ENCODE peak calls at places on chromosomes 3 and 15, in seven cellular contexts. One of them, this sample, is unnamed.

GRCh38 chr3:31567036-31567435 is 34.3 kb downstream of the STT3B start:
- DNase-seq in astrocyte of the spinal cord: no peak
- DNase-seq in left lung: no peak
- DNase-seq in GM23338: peak; percentile 74
- DNase-seq in cardiac fibroblast: no peak
- DNase-seq in neural progenitor cell: peak; percentile 53
- DNase-seq in AG09309: no peak
- DNase-seq in this sample: no peak

GRCh38 chr3:76134166-76134565 is 348.8 kb upstream of the ZNF717 start:
- DNase-seq in neural progenitor cell: no peak
- DNase-seq in left lung: no peak
- DNase-seq in astrocyte of the spinal cord: no peak
- DNase-seq in AG09309: no peak
- DNase-seq in GM23338: no peak
- DNase-seq in cardiac fibroblast: no peak
- DNase-seq in this sample: peak; percentile 56

GRCh38 chr3:196997311-196997710 is 28.7 kb upstream of the PIGZ start:
- DNase-seq in cardiac fibroblast: no peak
- DNase-seq in astrocyte of the spinal cord: no peak
- DNase-seq in neural progenitor cell: no peak
- DNase-seq in GM23338: no peak
- DNase-seq in AG09309: no peak
- DNase-seq in left lung: no peak
- DNase-seq in this sample: no peak

GRCh38 chr15:85137507-85138175 is 156.0 kb downstream of the PDE8A start:
- DNase-seq in left lung: no peak
- DNase-seq in astrocyte of the spinal cord: no peak
- DNase-seq in GM23338: no peak
- DNase-seq in neural progenitor cell: peak; percentile 44
- DNase-seq in AG09309: no peak
- DNase-seq in cardiac fibroblast: no peak
- DNase-seq in this sample: no peak

GRCh38 chr15:89495638-89496145 is 691 bp downstream of the RHCG start:
- DNase-seq in left lung: no peak
- DNase-seq in AG09309: no peak
- DNase-seq in astrocyte of the spinal cord: no peak
- DNase-seq in cardiac fibroblast: no peak
- DNase-seq in GM23338: no peak
- DNase-seq in neural progenitor cell: no peak
- DNase-seq in this sample: no peak

GRCh38 chr3:62238003-62238402 is 135.3 kb downstream of the FEZF2 start:
- DNase-seq in left lung: no peak
- DNase-seq in cardiac fibroblast: no peak
- DNase-seq in GM23338: no peak
- DNase-seq in neural progenitor cell: no peak
- DNase-seq in AG09309: no peak
- DNase-seq in astrocyte of the spinal cord: no peak
- DNase-seq in this sample: no peak

GRCh38 chr3:126956866-126957650 is 25.9 kb upstream of the PLXNA1 start:
- DNase-seq in neural progenitor cell: no peak
- DNase-seq in astrocyte of the spinal cord: no peak
- DNase-seq in cardiac fibroblast: no peak
- DNase-seq in AG09309: no peak
- DNase-seq in left lung: peak; percentile 71
- DNase-seq in GM23338: no peak
- DNase-seq in this sample: no peak

GRCh38 chr3:162390891-162391290 is 894.3 kb downstream of the OTOL1 start:
- DNase-seq in astrocyte of the spinal cord: peak; percentile 78
- DNase-seq in cardiac fibroblast: peak; percentile 36
- DNase-seq in left lung: no peak
- DNase-seq in GM23338: no peak
- DNase-seq in neural progenitor cell: no peak
- DNase-seq in AG09309: no peak
- DNase-seq in this sample: peak; percentile 72

GRCh38 chr3:65575376-65575840 is 463.3 kb downstream of the MAGI1 start:
- DNase-seq in neural progenitor cell: no peak
- DNase-seq in AG09309: peak; percentile 28
- DNase-seq in left lung: no peak
- DNase-seq in GM23338: no peak
- DNase-seq in cardiac fibroblast: peak; percentile 55
- DNase-seq in astrocyte of the spinal cord: peak; percentile 86
- DNase-seq in this sample: peak; percentile 84

GRCh38 chr3:124780356-124780755 is 50.1 kb downstream of the UMPS start:
- DNase-seq in left lung: no peak
- DNase-seq in neural progenitor cell: no peak
- DNase-seq in GM23338: peak; percentile 41
- DNase-seq in cardiac fibroblast: peak; percentile 94
- DNase-seq in AG09309: peak; percentile 80
- DNase-seq in astrocyte of the spinal cord: peak; percentile 85
- DNase-seq in this sample: peak; percentile 89

GRCh38 chr3:102510663-102511062 is 75.8 kb downstream of the ZPLD1 start:
- DNase-seq in left lung: no peak
- DNase-seq in neural progenitor cell: no peak
- DNase-seq in GM23338: no peak
- DNase-seq in cardiac fibroblast: no peak
- DNase-seq in AG09309: no peak
- DNase-seq in astrocyte of the spinal cord: peak; percentile 28
- DNase-seq in this sample: no peak

GRCh38 chr3:133835418-133835743 is 29.8 kb downstream of the SRPRB start:
- DNase-seq in neural progenitor cell: no peak
- DNase-seq in cardiac fibroblast: no peak
- DNase-seq in GM23338: no peak
- DNase-seq in AG09309: no peak
- DNase-seq in left lung: no peak
- DNase-seq in astrocyte of the spinal cord: no peak
- DNase-seq in this sample: no peak

GRCh38 chr3:117602054-117602644 is 892.6 kb downstream of the TUSC7 start:
- DNase-seq in cardiac fibroblast: no peak
- DNase-seq in GM23338: no peak
- DNase-seq in left lung: no peak
- DNase-seq in astrocyte of the spinal cord: no peak
- DNase-seq in neural progenitor cell: no peak
- DNase-seq in AG09309: no peak
- DNase-seq in this sample: no peak

GRCh38 chr15:87623832-87624231 is 632.7 kb downstream of the NTRK3 start:
- DNase-seq in GM23338: peak; percentile 82
- DNase-seq in astrocyte of the spinal cord: no peak
- DNase-seq in left lung: no peak
- DNase-seq in AG09309: no peak
- DNase-seq in cardiac fibroblast: no peak
- DNase-seq in neural progenitor cell: peak; percentile 39
- DNase-seq in this sample: no peak

GRCh38 chr15:49242820-49243219 is 72.8 kb downstream of the GALK2 start:
- DNase-seq in cardiac fibroblast: peak; percentile 88
- DNase-seq in left lung: no peak
- DNase-seq in AG09309: peak; percentile 74
- DNase-seq in GM23338: peak; percentile 41
- DNase-seq in neural progenitor cell: no peak
- DNase-seq in astrocyte of the spinal cord: peak; percentile 91
- DNase-seq in this sample: peak; percentile 91

GRCh38 chr3:1594940-1595339 is 502.1 kb downstream of the CNTN6 start:
- DNase-seq in neural progenitor cell: no peak
- DNase-seq in left lung: no peak
- DNase-seq in GM23338: no peak
- DNase-seq in astrocyte of the spinal cord: no peak
- DNase-seq in cardiac fibroblast: no peak
- DNase-seq in AG09309: no peak
- DNase-seq in this sample: no peak

GRCh38 chr3:197949767-197950660 is at the start of gene RPL35A:
- DNase-seq in astrocyte of the spinal cord: peak; percentile 96
- DNase-seq in left lung: peak; percentile 92
- DNase-seq in neural progenitor cell: peak; percentile 96
- DNase-seq in cardiac fibroblast: peak; percentile 96
- DNase-seq in AG09309: peak; percentile 81
- DNase-seq in GM23338: peak; percentile 98
- DNase-seq in this sample: peak; percentile 96

GRCh38 chr3:194880940-194881925 is 195.6 kb downstream of the FAM43A start:
- DNase-seq in AG09309: no peak
- DNase-seq in neural progenitor cell: no peak
- DNase-seq in cardiac fibroblast: no peak
- DNase-seq in astrocyte of the spinal cord: no peak
- DNase-seq in GM23338: no peak
- DNase-seq in left lung: no peak
- DNase-seq in this sample: no peak

GRCh38 chr3:119810018-119810435 is 28.1 kb downstream of the NR1I2 start:
- DNase-seq in neural progenitor cell: no peak
- DNase-seq in AG09309: no peak
- DNase-seq in cardiac fibroblast: peak; percentile 33
- DNase-seq in astrocyte of the spinal cord: peak; percentile 26
- DNase-seq in left lung: peak; percentile 87
- DNase-seq in GM23338: peak; percentile 64
- DNase-seq in this sample: peak; percentile 30

GRCh38 chr3:97821810-97822775 is at the start of gene CRYBG3:
- DNase-seq in neural progenitor cell: peak; percentile 91
- DNase-seq in astrocyte of the spinal cord: peak; percentile 83
- DNase-seq in GM23338: peak; percentile 87
- DNase-seq in cardiac fibroblast: peak; percentile 83
- DNase-seq in left lung: peak; percentile 96
- DNase-seq in AG09309: no peak
- DNase-seq in this sample: peak; percentile 83

GRCh38 chr15:65249641-65250040 is 37.0 kb downstream of the PARP16 start:
- DNase-seq in GM23338: no peak
- DNase-seq in AG09309: no peak
- DNase-seq in left lung: no peak
- DNase-seq in astrocyte of the spinal cord: no peak
- DNase-seq in neural progenitor cell: no peak
- DNase-seq in cardiac fibroblast: no peak
- DNase-seq in this sample: no peak

GRCh38 chr3:170751894-170752283 is 118.1 kb downstream of the RPL22L1 start:
- DNase-seq in left lung: no peak
- DNase-seq in AG09309: no peak
- DNase-seq in neural progenitor cell: no peak
- DNase-seq in astrocyte of the spinal cord: no peak
- DNase-seq in cardiac fibroblast: no peak
- DNase-seq in GM23338: no peak
- DNase-seq in this sample: no peak

GRCh38 chr15:72751751-72752455 is 31.7 kb downstream of the ADPGK start:
- DNase-seq in neural progenitor cell: no peak
- DNase-seq in GM23338: no peak
- DNase-seq in left lung: no peak
- DNase-seq in AG09309: no peak
- DNase-seq in cardiac fibroblast: peak; percentile 35
- DNase-seq in astrocyte of the spinal cord: peak; percentile 21
- DNase-seq in this sample: peak; percentile 48

GRCh38 chr3:64105816-64106215 is 82.5 kb upstream of the PSMD6 start:
- DNase-seq in cardiac fibroblast: no peak
- DNase-seq in AG09309: no peak
- DNase-seq in neural progenitor cell: no peak
- DNase-seq in left lung: no peak
- DNase-seq in GM23338: no peak
- DNase-seq in astrocyte of the spinal cord: no peak
- DNase-seq in this sample: no peak

GRCh38 chr3:128496602-128497304 is 3.8 kb upstream of the GATA2 start:
- DNase-seq in GM23338: peak; percentile 63
- DNase-seq in cardiac fibroblast: peak; percentile 52
- DNase-seq in neural progenitor cell: peak; percentile 58
- DNase-seq in left lung: peak; percentile 76
- DNase-seq in AG09309: no peak
- DNase-seq in astrocyte of the spinal cord: no peak
- DNase-seq in this sample: peak; percentile 35

GRCh38 chr3:172537521-172538158 is 14.4 kb upstream of the TNFSF10 start:
- DNase-seq in AG09309: no peak
- DNase-seq in left lung: no peak
- DNase-seq in neural progenitor cell: no peak
- DNase-seq in astrocyte of the spinal cord: no peak
- DNase-seq in cardiac fibroblast: no peak
- DNase-seq in GM23338: no peak
- DNase-seq in this sample: no peak
- H3K4me3 ChIP-seq in AG09309: no peak overlapping the region
- H3K4me3 ChIP-seq in left lung: no peak overlapping the region
- H3K4me3 ChIP-seq in neural progenitor cell: no peak overlapping the region
- H3K4me3 ChIP-seq in astrocyte of the spinal cord: no peak overlapping the region
- H3K4me3 ChIP-seq in cardiac fibroblast: no peak overlapping the region
- H3K4me3 ChIP-seq in GM23338: no peak overlapping the region
- H3K4me3 ChIP-seq in this sample: no peak overlapping the region

DNA sequence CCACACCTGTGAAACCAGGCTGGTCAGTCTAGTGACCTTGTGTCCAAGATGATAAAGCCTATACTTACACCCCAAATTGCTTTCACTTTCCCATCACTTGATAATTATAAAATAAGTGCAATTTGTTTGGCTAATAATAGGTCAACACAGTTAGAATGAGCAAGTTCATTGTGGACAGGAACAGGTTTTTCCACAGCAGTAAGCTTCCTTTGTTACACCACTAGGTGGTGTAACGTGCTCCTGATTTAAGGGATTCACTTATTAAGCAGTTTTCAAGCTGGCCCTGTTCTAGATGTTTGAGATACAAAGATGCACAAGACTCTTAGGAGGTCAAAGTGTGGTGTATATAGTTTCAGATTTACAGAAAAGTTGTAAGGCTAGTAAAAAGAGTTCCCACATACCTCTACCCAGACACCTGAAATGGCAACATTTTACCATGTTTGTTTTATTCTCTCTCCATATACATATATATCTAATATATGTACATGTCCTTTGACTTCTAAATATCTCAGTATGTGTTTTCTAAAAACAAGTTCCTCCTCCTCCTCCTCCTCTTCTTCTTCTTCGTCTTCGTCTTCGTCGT is 6.8 kb upstream of the MFSD1 start:
- DNase-seq in AG09309: no peak
- DNase-seq in astrocyte of the spinal cord: peak; percentile 65
- DNase-seq in GM23338: peak; percentile 63
- DNase-seq in left lung: no peak
- DNase-seq in neural progenitor cell: peak; percentile 37
- DNase-seq in cardiac fibroblast: peak; percentile 69
- DNase-seq in this sample: peak; percentile 86
- TF ChIP-seq CTCF in AG09309: peak; percentile 57
- TF ChIP-seq CTCF in astrocyte of the spinal cord: peak; percentile 71
- TF ChIP-seq CTCF in GM23338: peak; percentile 79
- TF ChIP-seq CTCF in left lung: peak; percentile 45
- TF ChIP-seq CTCF in neural progenitor cell: peak; percentile 65
- TF ChIP-seq CTCF in cardiac fibroblast: peak; percentile 72
- TF ChIP-seq CTCF in this sample: peak; percentile 65

GRCh38 chr3:150925751-150926201 is 20.5 kb upstream of the MINDY4B start:
- DNase-seq in cardiac fibroblast: peak; percentile 33
- DNase-seq in left lung: peak; percentile 86
- DNase-seq in GM23338: peak; percentile 96
- DNase-seq in AG09309: no peak
- DNase-seq in neural progenitor cell: peak; percentile 76
- DNase-seq in astrocyte of the spinal cord: peak; percentile 10
- DNase-seq in this sample: peak; percentile 45
- H3K4me3 ChIP-seq in cardiac fibroblast: no peak overlapping the region
- H3K4me3 ChIP-seq in left lung: no peak overlapping the region
- H3K4me3 ChIP-seq in GM23338: peak overlapping the region; percentile 36
- H3K4me3 ChIP-seq in AG09309: no peak overlapping the region
- H3K4me3 ChIP-seq in neural progenitor cell: no peak overlapping the region
- H3K4me3 ChIP-seq in astrocyte of the spinal cord: peak overlapping the region; percentile 5
- H3K4me3 ChIP-seq in this sample: peak overlapping the region; percentile 34

GRCh38 chr3:193129607-193130006 is 111.4 kb upstream of the PLAAT1 start:
- DNase-seq in neural progenitor cell: no peak
- DNase-seq in left lung: no peak
- DNase-seq in astrocyte of the spinal cord: no peak
- DNase-seq in GM23338: peak; percentile 41
- DNase-seq in AG09309: no peak
- DNase-seq in cardiac fibroblast: no peak
- DNase-seq in this sample: no peak
- TF ChIP-seq CTCF in neural progenitor cell: peak; percentile 46
- TF ChIP-seq CTCF in left lung: no peak
- TF ChIP-seq CTCF in astrocyte of the spinal cord: no peak
- TF ChIP-seq CTCF in GM23338: peak; percentile 71
- TF ChIP-seq CTCF in AG09309: no peak
- TF ChIP-seq CTCF in cardiac fibroblast: no peak
- TF ChIP-seq CTCF in this sample: no peak

This sample was measured in choroid plexus epithelial cell.